ENCODE peak calls at places on chromosome 5, in nine cellular contexts. H, B, L, M, S, O, N, J and V are unnamed samples. For H3K4me1, the result is how much of the 10 kb centered on the place peaks cover.

GRCh38 chr5:133410335-133410828 is 202.0 kb downstream of the FSTL4 start:
- DNase-seq in H (no peak), B (no peak), L (no peak), M (no peak), S (no peak), O (no peak), N (no peak), J (no peak), V (no peak)

GRCh38 chr5:10728679-10729078 is 32.4 kb downstream of the DAP start:
- DNase-seq in H (no peak), B (no peak), L (no peak), M (no peak), S (no peak), O (no peak), N (no peak), J (no peak), V (no peak)

GRCh38 chr5:149409268-149409948 is 30.3 kb upstream of the IL17B start:
- DNase-seq in H (no peak), B (no peak), L (no peak), M (no peak), S (peak), O (no peak), N (no peak), J (no peak), V (no peak)

GRCh38 chr5:113678202-113678601 is 164.7 kb downstream of the YTHDC2 start:
- DNase-seq in H (no peak), B (no peak), L (no peak), M (no peak), S (no peak), O (no peak), N (no peak), J (no peak), V (no peak)

GRCh38 chr5:132816083-132816482 is 3.0 kb downstream of the SOWAHA start:
- DNase-seq in H (no peak), B (no peak), L (no peak), M (no peak), S (no peak), O (no peak), N (no peak), J (no peak), V (no peak)

GRCh38 chr5:104305602-104306001 is 743.0 kb upstream of the NUDT12 start:
- DNase-seq in H (no peak), B (no peak), L (no peak), M (no peak), S (no peak), O (no peak), N (no peak), J (no peak), V (no peak)

GRCh38 chr5:173984218-173984617 is 4.8 kb upstream of the C5orf47 start:
- DNase-seq in H (peak), B (no peak), L (no peak), M (no peak), S (no peak), O (no peak), N (peak), J (peak), V (peak)

GRCh38 chr5:66974256-66974655 is 222.3 kb downstream of the CD180 start:
- DNase-seq in H (no peak), B (no peak), L (no peak), M (no peak), S (no peak), O (no peak), N (peak), J (no peak), V (no peak)

GRCh38 chr5:72776684-72777083 is 39.8 kb upstream of the TNPO1 start:
- DNase-seq in H (no peak), B (no peak), L (no peak), M (no peak), S (no peak), O (no peak), N (no peak), J (no peak), V (no peak)

GRCh38 chr5:107472620-107473064 is 198.1 kb downstream of the EFNA5 start:
- DNase-seq in H (no peak), B (peak), L (no peak), M (no peak), S (no peak), O (no peak), N (no peak), J (no peak), V (no peak)

GRCh38 chr5:318931-319601 is 2.4 kb upstream of the AHRR start:
- DNase-seq in H (no peak), B (no peak), L (no peak), M (no peak), S (peak), O (no peak), N (no peak), J (no peak), V (no peak)

GRCh38 chr5:167653645-167654106 is 637.8 kb upstream of the WWC1 start:
- DNase-seq in H (no peak), B (no peak), L (no peak), M (no peak), S (no peak), O (no peak), N (peak), J (no peak), V (no peak)

GRCh38 chr5:179765400-179765799 is 28.4 kb upstream of the LTC4S start:
- DNase-seq in H (no peak), B (no peak), L (no peak), M (peak), S (no peak), O (no peak), N (peak), J (no peak), V (no peak)

GRCh38 chr5:98460536-98460935 is 312.9 kb upstream of the RGMB start:
- DNase-seq in H (no peak), B (no peak), L (no peak), M (no peak), S (no peak), O (no peak), N (peak), J (no peak), V (no peak)

GRCh38 chr5:73565969-73566547 is 515 bp downstream of the UTP15 start:
- DNase-seq in H (peak), B (no peak), L (no peak), M (no peak), S (no peak), O (no peak), N (peak), J (no peak), V (no peak)

GRCh38 chr5:109859537-109859936 is 169.8 kb downstream of the MAN2A1 start:
- DNase-seq in H (no peak), B (no peak), L (no peak), M (no peak), S (no peak), O (no peak), N (peak), J (no peak), V (no peak)

GRCh38 chr5:144436007-144436406 is 265.3 kb downstream of the KCTD16 start:
- DNase-seq in H (no peak), B (no peak), L (no peak), M (no peak), S (no peak), O (no peak), N (no peak), J (no peak), V (no peak)

GRCh38 chr5:149268928-149269557 is 2.6 kb upstream of the AFAP1L1 start:
- DNase-seq in H (peak), B (no peak), L (no peak), M (no peak), S (no peak), O (no peak), N (peak), J (peak), V (peak)

GRCh38 chr5:10333154-10334006 is 20.1 kb upstream of the MARCHF6 start:
- DNase-seq in H (no peak), B (no peak), L (no peak), M (peak), S (peak), O (peak), N (peak), J (peak), V (no peak)

GRCh38 chr5:89613222-89613956 is 730.4 kb upstream of the MEF2C start:
- DNase-seq in H (no peak), B (no peak), L (no peak), M (no peak), S (no peak), O (no peak), N (peak), J (no peak), V (no peak)

DNA sequence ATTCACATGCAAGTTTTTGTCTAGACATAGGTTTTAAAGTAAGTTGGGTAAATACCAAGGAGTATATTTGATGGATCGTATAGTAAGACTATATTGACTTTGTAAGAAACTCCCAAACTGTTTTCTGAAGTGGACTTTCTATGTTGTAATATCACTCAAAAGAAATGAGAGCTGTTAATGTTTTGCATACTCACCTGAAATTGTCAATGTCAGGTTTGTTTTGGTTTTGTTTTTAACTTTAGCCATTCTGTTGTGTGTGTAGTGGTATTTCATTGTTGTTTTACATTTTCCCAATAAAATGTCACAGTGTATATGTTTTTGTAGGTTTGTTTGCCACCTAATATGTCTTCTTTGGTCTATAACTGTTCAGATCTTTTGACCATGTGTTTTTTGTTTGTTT is 375.7 kb upstream of the CDH9 start:
- DNase-seq in H (no peak), B (no peak), L (no peak), M (no peak), S (no peak), O (no peak), N (no peak), J (no peak), V (no peak)
- H3K4me1 ChIP-seq in H (under half), B (under half), L (under half), M (under half), S (under half), O (under half), N (under half), J (under half), V (under half)

DNA sequence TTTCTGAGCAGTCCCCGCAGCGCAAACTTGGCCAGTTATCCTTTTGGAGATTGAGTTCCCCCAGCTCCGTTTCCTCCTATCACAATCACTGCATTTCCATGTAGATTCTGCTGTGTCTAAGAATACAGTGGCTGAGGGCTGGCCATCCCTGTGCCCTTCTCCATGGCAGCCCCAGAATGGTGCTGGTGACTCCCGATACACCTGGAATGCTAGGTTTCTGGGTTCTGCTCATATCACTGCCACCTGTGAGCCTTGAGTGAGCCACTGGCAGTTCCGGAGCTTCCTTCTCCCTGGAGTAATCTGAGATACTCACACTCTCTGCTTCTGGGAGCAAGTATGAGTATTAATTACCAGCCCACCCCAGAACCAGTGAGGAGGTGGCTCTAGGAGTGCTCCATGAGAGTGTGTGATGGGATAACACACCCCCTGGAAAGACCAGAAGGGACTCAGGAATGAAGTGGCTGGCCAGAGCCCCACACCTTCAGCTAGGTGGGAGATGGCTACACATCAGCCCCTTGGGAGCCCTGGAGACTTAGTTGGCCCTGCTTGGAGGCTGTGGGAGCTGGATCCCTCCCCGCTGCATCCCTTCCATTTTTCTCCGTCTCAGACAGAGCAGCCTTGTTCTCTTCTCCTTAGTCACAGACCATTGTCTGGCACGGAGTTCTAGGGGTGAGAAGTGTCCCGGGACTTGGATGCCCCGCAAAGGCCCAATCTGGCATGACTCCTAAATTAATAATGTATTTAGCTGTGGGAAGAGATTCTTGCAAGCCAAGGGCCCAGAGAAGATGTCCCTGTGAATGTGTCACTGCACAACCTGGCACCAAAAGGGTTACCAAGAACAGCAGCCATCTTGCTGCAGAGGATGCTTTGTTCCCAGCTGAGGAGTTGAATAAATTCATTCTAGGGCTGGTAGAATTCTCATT is 4.9 kb downstream of the PCDHGC5 start:
- DNase-seq in H (no peak), B (no peak), L (no peak), M (no peak), S (no peak), O (no peak), N (peak), J (no peak), V (no peak)
- H3K27ac ChIP-seq in H (peak), B (no peak), L (peak), M (no peak), S (peak), O (no peak), N (peak), J (no peak), V (no peak)

GRCh38 chr5:140176028-140176382 is 1.0 kb downstream of the CYSTM1 start:
- DNase-seq in H (no peak), B (no peak), L (no peak), M (no peak), S (no peak), O (no peak), N (no peak), J (peak), V (no peak)
- H3K4me1 ChIP-seq in H (under half), B (under half), L (under half), M (under half), S (under half), O (half or more), N (under half), J (under half), V (under half)

DNA sequence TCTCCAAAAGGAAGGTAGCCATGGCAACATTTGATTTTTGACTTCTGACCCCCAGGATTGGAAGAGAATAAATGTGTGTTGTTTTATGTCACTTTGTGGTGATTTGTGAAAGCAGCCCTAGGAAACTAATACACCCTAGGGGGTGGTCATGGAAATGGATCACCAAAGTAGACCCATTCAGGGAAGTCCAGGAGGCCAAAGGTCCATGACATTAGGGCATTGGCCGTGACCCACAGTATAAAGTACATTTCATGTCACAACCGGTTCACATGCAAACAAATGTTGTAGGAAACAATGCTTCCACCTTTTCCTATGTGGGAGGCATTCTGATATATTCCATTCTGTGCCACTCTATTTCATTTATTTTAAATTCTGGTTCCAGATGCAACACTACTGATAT is 128.4 kb downstream of the ADAMTS12 start:
- DNase-seq in H (no peak), B (no peak), L (no peak), M (no peak), S (no peak), O (no peak), N (no peak), J (no peak), V (no peak)
- H3K27ac ChIP-seq in H (no peak), B (no peak), L (no peak), M (no peak), S (no peak), O (no peak), N (no peak), J (no peak), V (no peak)

DNA sequence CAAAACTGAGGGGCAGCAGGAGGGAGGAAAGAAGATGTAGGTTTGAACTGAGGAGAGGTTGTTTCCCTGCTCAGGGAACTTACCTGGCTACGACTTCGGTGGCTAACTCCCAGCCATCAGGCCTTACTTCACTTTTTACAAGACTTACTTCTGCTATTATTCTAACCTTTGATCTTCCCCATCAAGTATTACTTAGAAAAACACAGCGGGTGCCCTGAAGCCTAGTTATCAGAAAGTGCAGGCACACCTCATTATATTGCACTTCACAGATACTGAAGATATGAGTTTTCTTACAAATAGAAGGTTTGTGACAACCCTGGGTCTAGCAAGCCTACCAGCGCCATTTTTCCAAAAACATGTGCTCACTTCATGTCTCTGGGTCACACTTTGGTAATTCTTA is 2103.0 kb upstream of the WWC1 start:
- DNase-seq in H (no peak), B (no peak), L (no peak), M (no peak), S (no peak), O (no peak), N (no peak), J (peak), V (no peak)
- H3K4me1 ChIP-seq in H (under half), B (under half), L (under half), M (under half), S (under half), O (under half), N (under half), J (under half), V (under half)